ENCODE peak calls at places on chromosomes 1 and 21, in five cellular contexts. F, Q, D, C and V are unnamed samples.

GRCh38 chr21:28310711-28311110 is 682.0 kb downstream of the LTN1 start:
- DNase-seq in F (no peak), Q (no peak), D (no peak), C (no peak), V (no peak)

GRCh38 chr1:25649505-25650218 is 33.1 kb downstream of the MAN1C1 start:
- DNase-seq in D (no peak), Q (no peak), F (no peak), C (no peak), V (no peak)

GRCh38 chr1:27643626-27644368 is 8.8 kb upstream of the FGR start:
- DNase-seq in C (peak; percentile 93), Q (no peak), F (no peak), D (peak; percentile 44), V (peak; percentile 57)

GRCh38 chr1:86696522-86696921 is 7.9 kb upstream of the SH3GLB1 start:
- DNase-seq in F (no peak), Q (no peak), D (peak; percentile 21), C (no peak), V (no peak)

GRCh38 chr1:83102630-83103071 is 896.3 kb downstream of the TTLL7 start:
- DNase-seq in C (no peak), Q (no peak), D (peak; percentile 25), F (no peak), V (no peak)

GRCh38 chr1:244214009-244214967 is 163.2 kb downstream of the ZBTB18 start:
- DNase-seq in D (peak; percentile 8), Q (no peak), C (peak; percentile 74), F (no peak), V (no peak)

GRCh38 chr1:91791103-91791502 is 94.8 kb downstream of the TGFBR3 start:
- DNase-seq in Q (no peak), C (peak; percentile 78), D (no peak), F (no peak), V (no peak)

GRCh38 chr21:34199121-34199910 is 125.9 kb downstream of the MRPS6 start:
- DNase-seq in D (no peak), Q (no peak), C (no peak), F (no peak), V (no peak)

GRCh38 chr1:223846668-223847007 is 891 bp upstream of the TP53BP2 start:
- DNase-seq in D (no peak), Q (no peak), C (peak; percentile 61), F (no peak), V (no peak)

GRCh38 chr1:91633438-91633837 is 132.8 kb downstream of the CDC7 start:
- DNase-seq in Q (no peak), F (no peak), D (no peak), C (no peak), V (no peak)

GRCh38 chr21:39597595-39598185 is 15.1 kb upstream of the B3GALT5 start:
- DNase-seq in C (no peak), F (no peak), D (no peak), Q (no peak), V (no peak)

GRCh38 chr21:25934130-25934529 is 199.4 kb downstream of the GABPA start:
- DNase-seq in F (no peak), Q (no peak), D (peak; percentile 31), C (no peak), V (no peak)

GRCh38 chr1:240306673-240307072 is 215.0 kb downstream of the FMN2 start:
- DNase-seq in F (no peak), D (no peak), Q (no peak), C (no peak), V (no peak)

GRCh38 chr1:77354996-77355395 is 73.2 kb downstream of the AK5 start:
- DNase-seq in F (no peak), C (no peak), Q (no peak), D (no peak), V (no peak)

GRCh38 chr1:110880708-110881374 is 7.9 kb downstream of the CD53 start:
- DNase-seq in D (peak; percentile 60), F (no peak), C (no peak), Q (no peak), V (no peak)

GRCh38 chr1:8152731-8153702 is 126.9 kb upstream of the ERRFI1 start:
- DNase-seq in Q (no peak), D (no peak), C (no peak), F (no peak), V (no peak)

GRCh38 chr1:161357073-161357472 is 10.6 kb downstream of the CFAP126 start:
- DNase-seq in C (no peak), F (no peak), D (peak; percentile 22), Q (no peak), V (no peak)

GRCh38 chr21:21052672-21053071 is 54.5 kb downstream of the NCAM2 start:
- DNase-seq in F (no peak), D (no peak), Q (no peak), C (no peak), V (no peak)

GRCh38 chr1:200015811-200016210 is 11.7 kb upstream of the NR5A2 start:
- DNase-seq in D (no peak), F (no peak), C (no peak), Q (no peak), V (no peak)

GRCh38 chr1:30783244-30783915 is 25.8 kb upstream of the LAPTM5 start:
- DNase-seq in C (no peak), D (no peak), F (peak; percentile 80), Q (no peak), V (peak; percentile 40)

GRCh38 chr1:29732438-29732837 is 496.1 kb downstream of the PTPRU start:
- DNase-seq in Q (no peak), D (no peak), C (no peak), F (no peak), V (no peak)

GRCh38 chr1:20410555-20410954 is 75.5 kb downstream of the CAMK2N1 start:
- DNase-seq in Q (no peak), C (peak; percentile 35), D (no peak), F (peak; percentile 13), V (no peak)

GRCh38 chr21:32307706-32308105 is 9.1 kb downstream of the MRAP start:
- DNase-seq in F (no peak), C (no peak), D (no peak), Q (no peak), V (no peak)

GRCh38 chr1:171142451-171143121 is 42.5 kb upstream of the FMO2 start:
- DNase-seq in C (no peak), Q (no peak), F (peak; percentile 67), D (no peak), V (no peak)

GRCh38 chr21:45264146-45264918 is 23.4 kb downstream of the POFUT2 start:
- DNase-seq in D (no peak), F (peak; percentile 37), C (peak; percentile 22), Q (peak; percentile 27), V (no peak)

GRCh38 chr1:22803833-22804232 is 93.2 kb downstream of the EPHB2 start:
- DNase-seq in C (no peak), F (no peak), Q (no peak), D (no peak), V (no peak)

GRCh38 chr1:215637041-215637573 is 70.0 kb downstream of the KCTD3 start:
- DNase-seq in F (peak; percentile 85), C (no peak), Q (peak; percentile 56), D (peak; percentile 22), V (no peak)

DNA sequence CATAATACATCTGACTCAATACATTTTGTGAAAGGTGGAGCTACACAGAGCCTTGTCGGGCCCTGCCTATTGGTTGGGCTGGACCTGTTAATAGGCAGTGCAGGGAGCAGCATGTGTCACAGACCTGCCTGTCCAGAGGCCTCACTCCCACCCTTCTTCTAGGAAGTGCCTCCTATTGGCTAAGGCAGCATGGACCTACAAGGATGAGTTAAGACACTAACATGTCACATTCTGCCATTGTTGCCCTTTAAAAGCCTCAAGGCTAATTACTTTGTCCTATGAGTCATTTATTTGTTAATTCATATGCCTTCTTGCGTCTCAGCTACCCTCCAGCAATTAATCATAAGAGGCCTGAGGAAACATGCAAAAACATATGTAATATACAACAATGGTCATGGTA is 33.4 kb downstream of the CD58 start:
- DNase-seq in Q (no peak), F (no peak), D (peak; percentile 99), C (no peak), V (no peak)
- H3K4me3 ChIP-seq in Q (no peak overlapping the region), F (no peak overlapping the region), D (no peak overlapping the region), C (no peak overlapping the region), V (no peak overlapping the region)

GRCh38 chr1:160056648-160057169 is 13.3 kb downstream of the KCNJ10 start:
- DNase-seq in C (no peak), F (no peak), D (no peak), Q (no peak), V (no peak)

GRCh38 chr1:160062134-160062533 is 7.8 kb downstream of the KCNJ10 start:
- DNase-seq in Q (no peak), D (no peak), F (no peak), C (no peak), V (no peak)

GRCh38 chr1:160053548-160054365 is 16.2 kb downstream of the KCNJ10 start:
- DNase-seq in D (no peak), F (no peak), Q (no peak), C (peak; percentile 35), V (no peak)

GRCh38 chr1:160061376-160062100 is 8.4 kb downstream of the KCNJ10 start:
- DNase-seq in Q (no peak), F (no peak), C (peak; percentile 65), D (peak; percentile 52), V (no peak)

GRCh38 chr1:160058087-160058486 is 11.9 kb downstream of the KCNJ10 start:
- DNase-seq in F (no peak), C (peak; percentile 49), Q (no peak), D (peak; percentile 20), V (no peak)
- TF ChIP-seq CTCF in F (peak; percentile 29), C (peak; percentile 71), Q (no peak), D (peak; percentile 25), V (peak; percentile 30)

GRCh38 chr1:229086686-229087085 is 184.2 kb upstream of the RAB4A start:
- DNase-seq in Q (no peak), F (no peak), C (peak; percentile 29), D (no peak), V (no peak)
- H3K4me3 ChIP-seq in Q (no peak overlapping the region), F (no peak overlapping the region), C (no peak overlapping the region), D (no peak overlapping the region), V (no peak overlapping the region)

GRCh38 chr1:37636435-37636834 is 1.7 kb upstream of the RSPO1 start:
- DNase-seq in Q (no peak), F (no peak), C (no peak), D (no peak), V (no peak)
- TF ChIP-seq CTCF in Q (no peak), F (no peak), C (no peak), D (no peak), V (no peak)